ENCODE peak calls at places on chromosomes 13 and 19, in eight cellular contexts. W, L, Q, I, T, O, Z and M are unnamed samples.
A peak's percentile ranks its signal among the peaks of the same experiment; 100 is the strongest.

GRCh38 chr13:76792680-76793334 is 93.4 kb downstream of the KCTD12 start:
- DNase-seq in Z (no peak), W (no peak), O (peak; percentile 23), L (peak; percentile 87), T (no peak), I (no peak), Q (no peak), M (no peak)

GRCh38 chr19:49140951-49141350 is 14.2 kb downstream of the HRC start:
- DNase-seq in I (no peak), T (no peak), Q (no peak), Z (no peak), O (no peak), W (no peak), L (no peak), M (no peak)

GRCh38 chr13:39656325-39656677 is 839 bp downstream of the COG6 start:
- DNase-seq in L (peak; percentile 35), T (no peak), O (peak; percentile 6), W (peak; percentile 11), Q (no peak), Z (peak; percentile 3), I (peak; percentile 30), M (no peak)

GRCh38 chr19:39409886-39410619 is 2.4 kb upstream of the PLEKHG2 start:
- DNase-seq in T (peak; percentile 81), Q (no peak), O (no peak), L (no peak), Z (peak; percentile 83), I (no peak), W (peak; percentile 87), M (no peak)

GRCh38 chr13:44347301-44347700 is 26.3 kb upstream of the SERP2 start:
- DNase-seq in Z (no peak), Q (no peak), I (no peak), L (no peak), T (no peak), W (no peak), O (peak; percentile 41), M (no peak)

GRCh38 chr13:74904547-74904946 is 577.4 kb downstream of the TBC1D4 start:
- DNase-seq in O (no peak), Q (no peak), I (no peak), T (no peak), W (no peak), Z (no peak), L (no peak), M (no peak)

GRCh38 chr13:114015608-114016295 is 41.9 kb upstream of the C13orf46 start:
- DNase-seq in O (peak; percentile 85), I (peak; percentile 56), W (no peak), L (peak; percentile 32), T (no peak), Q (no peak), Z (no peak), M (no peak)

GRCh38 chr19:43708716-43709115 is 7.2 kb upstream of the IRGC start:
- DNase-seq in Z (no peak), W (no peak), O (no peak), Q (no peak), L (no peak), T (no peak), I (no peak), M (no peak)

GRCh38 chr19:18156841-18157464 is 4.0 kb downstream of the PIK3R2 start:
- DNase-seq in L (peak; percentile 95), I (peak; percentile 80), W (no peak), Q (no peak), Z (no peak), O (peak; percentile 91), T (no peak), M (no peak)

GRCh38 chr19:45159204-45159970 is 1.4 kb downstream of the NKPD1 start:
- DNase-seq in Z (no peak), I (no peak), W (no peak), L (no peak), O (no peak), T (no peak), Q (no peak), M (no peak)

GRCh38 chr13:43978688-43979087 is 99.0 kb downstream of the LACC1 start:
- DNase-seq in Q (no peak), O (no peak), I (no peak), T (no peak), L (no peak), Z (no peak), W (no peak), M (no peak)

GRCh38 chr19:49664171-49665070 is 1.2 kb downstream of the IRF3 start:
- DNase-seq in L (peak; percentile 80), W (peak; percentile 84), O (peak; percentile 96), I (peak; percentile 90), Q (peak; percentile 92), T (peak; percentile 76), Z (peak; percentile 91), M (peak; percentile 88)

GRCh38 chr13:113187905-113188595 is 20.4 kb downstream of the PCID2 start:
- DNase-seq in L (peak; percentile 95), Z (no peak), Q (no peak), W (no peak), T (no peak), O (no peak), I (no peak), M (no peak)

GRCh38 chr13:41061914-41062837 is 867 bp downstream of the WBP4 start:
- DNase-seq in O (peak; percentile 80), Q (no peak), L (peak; percentile 84), Z (peak; percentile 61), T (no peak), W (no peak), I (peak; percentile 84), M (no peak)

GRCh38 chr19:45507864-45508680 is 793 bp downstream of the VASP start:
- DNase-seq in O (peak; percentile 50), W (peak; percentile 79), Z (peak; percentile 58), T (peak; percentile 55), L (no peak), I (peak; percentile 33), Q (no peak), M (no peak)

GRCh38 chr13:91406619-91407018 is 8.2 kb downstream of the GPC5 start:
- DNase-seq in I (no peak), O (peak; percentile 42), Q (no peak), W (peak; percentile 71), Z (peak; percentile 43), T (no peak), L (peak; percentile 61), M (no peak)

GRCh38 chr19:49216076-49216475 is 58.5 kb downstream of the TRPM4 start:
- DNase-seq in I (peak; percentile 58), Q (no peak), O (peak; percentile 52), Z (no peak), T (no peak), W (no peak), L (peak; percentile 20), M (no peak)

GRCh38 chr19:14437578-14438140 is 4.6 kb downstream of the PKN1 start:
- DNase-seq in W (no peak), Q (no peak), Z (no peak), L (peak; percentile 36), I (no peak), T (no peak), O (no peak), M (no peak)

GRCh38 chr19:16591803-16592556 is 19.8 kb upstream of the SLC35E1 start:
- DNase-seq in W (no peak), Q (no peak), T (no peak), L (no peak), Z (no peak), I (peak; percentile 35), O (peak; percentile 58), M (no peak)

GRCh38 chr19:36972594-36972993 is 56.5 kb downstream of the ZNF568 start:
- DNase-seq in L (no peak), I (no peak), O (no peak), Z (no peak), T (no peak), W (no peak), Q (no peak), M (no peak)

GRCh38 chr13:30569901-30570576 is 47.7 kb upstream of the USPL1 start:
- DNase-seq in Z (no peak), L (peak; percentile 96), I (peak; percentile 95), Q (no peak), W (no peak), T (no peak), O (peak; percentile 97), M (no peak)

DNA sequence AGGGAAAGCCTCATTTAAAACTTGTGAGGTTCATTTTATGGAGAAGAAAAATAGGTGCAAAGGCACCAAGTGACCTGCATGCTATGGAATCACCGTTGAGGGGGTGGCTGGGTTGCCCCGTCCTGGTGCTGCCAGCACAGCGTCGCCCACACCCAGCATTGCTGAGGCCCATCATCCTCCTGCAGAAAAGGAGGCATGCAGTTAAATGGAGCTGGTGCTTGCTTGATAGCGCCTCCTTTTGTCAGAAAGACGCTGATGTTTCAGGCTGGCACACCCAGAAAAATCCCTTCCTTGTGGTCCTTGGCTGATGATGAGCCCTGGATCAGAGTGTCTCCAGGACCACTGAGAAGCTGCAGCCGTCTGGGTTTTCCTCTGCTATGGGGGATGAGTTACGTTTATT is 36.9 kb downstream of the DHRS12 start:
- DNase-seq in L (no peak), O (no peak), I (no peak), Z (no peak), W (no peak), Q (no peak), T (no peak), M (no peak)
- TF ChIP-seq CTCF in L (peak; percentile 34), O (peak; percentile 18), I (peak; percentile 53), Z (no peak), W (no peak), Q (no peak), T (no peak), M (no peak)

GRCh38 chr19:1590641-1591397 is 1.8 kb downstream of the MBD3 start:
- DNase-seq in O (peak; percentile 46), Z (peak; percentile 79), L (peak; percentile 40), T (no peak), I (no peak), Q (no peak), W (peak; percentile 67), M (no peak)
- TF ChIP-seq CTCF in O (peak; percentile 47), Z (peak; percentile 52), L (peak; percentile 57), T (no peak), I (peak; percentile 52), Q (no peak), W (peak; percentile 51), M (peak; percentile 42)

DNA sequence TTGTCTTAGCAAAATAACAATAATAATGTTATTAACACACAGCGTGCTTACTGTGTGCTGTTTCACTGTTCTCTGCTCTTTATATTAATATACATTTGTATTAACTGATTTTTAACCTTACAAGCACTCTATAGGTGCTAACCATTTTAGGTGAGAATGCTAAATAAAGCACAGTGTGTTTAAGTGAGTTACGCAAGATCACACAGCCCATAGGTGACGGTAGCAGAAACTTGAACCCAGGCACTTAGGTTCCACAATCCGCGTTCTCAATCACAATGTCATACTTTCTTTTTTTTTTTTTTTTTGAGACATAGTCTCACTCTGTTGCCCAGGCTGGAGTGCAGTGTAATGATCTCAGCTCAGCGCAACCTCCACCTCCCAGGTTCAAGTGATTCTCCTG is 5.8 kb downstream of the ZNF30 start:
- DNase-seq in Z (no peak), W (no peak), Q (no peak), O (no peak), L (no peak), I (no peak), T (no peak), M (no peak)
- TF ChIP-seq CTCF in Z (no peak), W (no peak), Q (no peak), O (no peak), L (no peak), I (no peak), T (no peak), M (no peak)

DNA sequence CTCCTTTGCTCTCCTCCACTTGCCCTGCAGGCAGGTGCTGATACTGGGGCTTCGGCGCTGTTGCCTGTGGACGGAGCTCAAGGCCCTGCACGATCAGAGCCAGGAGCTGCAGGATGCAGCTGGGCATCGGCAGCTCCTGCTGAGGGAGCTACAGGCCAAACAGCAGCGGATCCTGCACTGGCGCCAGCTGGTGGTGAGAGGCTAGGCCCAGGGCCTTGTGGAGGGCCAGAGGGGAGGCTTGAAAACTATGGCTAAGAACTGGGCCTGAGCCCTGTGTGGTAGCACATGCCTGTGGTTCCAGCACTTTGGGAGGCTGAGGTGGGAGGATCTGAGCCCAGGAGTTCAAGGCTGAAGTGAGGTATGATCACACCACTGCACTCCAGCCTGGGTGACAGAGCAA is 6.3 kb downstream of the HAUS5 start:
- DNase-seq in O (no peak), Z (no peak), W (no peak), L (no peak), I (no peak), T (no peak), Q (no peak), M (no peak)
- TF ChIP-seq CTCF in O (no peak), Z (no peak), W (no peak), L (peak; percentile 16), I (peak; percentile 28), T (no peak), Q (no peak), M (no peak)